ENCODE peak calls at places on chromosomes 5 and 9, in eight cellular contexts. One of them, this sample, is unnamed.

GRCh38 chr9:34961574-34962480 is 3.7 kb downstream of the PHF24 start:
- DNase-seq in stimulated activated naive B cell treated with anti-CD40 and anti-IgM and Interleukin-4, amounts not matched to agents 10 μg/mL and 1 μg/mL and 100 μg/mL, for 72 hours: no peak
- DNase-seq in glomerular endothelial cell: peak
- DNase-seq in neuronal stem cell: no peak
- DNase-seq in GM13977: no peak
- DNase-seq in iPS-NIHi11: no peak
- DNase-seq in left lung: no peak
- DNase-seq in PC-9: no peak
- DNase-seq in this sample: peak

GRCh38 chr9:99142275-99142674 is 37.4 kb downstream of the TGFBR1 start:
- DNase-seq in stimulated activated naive B cell treated with anti-CD40 and anti-IgM and Interleukin-4, amounts not matched to agents 10 μg/mL and 1 μg/mL and 100 μg/mL, for 72 hours: no peak
- DNase-seq in glomerular endothelial cell: no peak
- DNase-seq in neuronal stem cell: no peak
- DNase-seq in GM13977: no peak
- DNase-seq in iPS-NIHi11: no peak
- DNase-seq in left lung: no peak
- DNase-seq in PC-9: no peak
- DNase-seq in this sample: no peak

GRCh38 chr5:84384604-84385575 is at the start of gene EDIL3:
- DNase-seq in stimulated activated naive B cell treated with anti-CD40 and anti-IgM and Interleukin-4, amounts not matched to agents 10 μg/mL and 1 μg/mL and 100 μg/mL, for 72 hours: no peak
- DNase-seq in glomerular endothelial cell: no peak
- DNase-seq in neuronal stem cell: peak
- DNase-seq in GM13977: no peak
- DNase-seq in iPS-NIHi11: peak
- DNase-seq in left lung: peak
- DNase-seq in PC-9: peak
- DNase-seq in this sample: no peak

GRCh38 chr5:177470759-177471536 is 2.5 kb downstream of the DBN1 start:
- DNase-seq in stimulated activated naive B cell treated with anti-CD40 and anti-IgM and Interleukin-4, amounts not matched to agents 10 μg/mL and 1 μg/mL and 100 μg/mL, for 72 hours: no peak
- DNase-seq in glomerular endothelial cell: no peak
- DNase-seq in neuronal stem cell: no peak
- DNase-seq in GM13977: no peak
- DNase-seq in iPS-NIHi11: no peak
- DNase-seq in left lung: no peak
- DNase-seq in PC-9: no peak
- DNase-seq in this sample: no peak

GRCh38 chr5:170221319-170221718 is 11.5 kb upstream of the C5orf58 start:
- DNase-seq in stimulated activated naive B cell treated with anti-CD40 and anti-IgM and Interleukin-4, amounts not matched to agents 10 μg/mL and 1 μg/mL and 100 μg/mL, for 72 hours: no peak
- DNase-seq in glomerular endothelial cell: no peak
- DNase-seq in neuronal stem cell: peak
- DNase-seq in GM13977: no peak
- DNase-seq in iPS-NIHi11: no peak
- DNase-seq in left lung: no peak
- DNase-seq in PC-9: no peak
- DNase-seq in this sample: no peak

GRCh38 chr5:1254196-1254595 is 29.0 kb downstream of the SLC6A18 start:
- DNase-seq in stimulated activated naive B cell treated with anti-CD40 and anti-IgM and Interleukin-4, amounts not matched to agents 10 μg/mL and 1 μg/mL and 100 μg/mL, for 72 hours: no peak
- DNase-seq in glomerular endothelial cell: no peak
- DNase-seq in neuronal stem cell: no peak
- DNase-seq in GM13977: no peak
- DNase-seq in iPS-NIHi11: no peak
- DNase-seq in left lung: no peak
- DNase-seq in PC-9: no peak
- DNase-seq in this sample: no peak

GRCh38 chr5:139178948-139179347 is 19.2 kb downstream of the SIL1 start:
- DNase-seq in stimulated activated naive B cell treated with anti-CD40 and anti-IgM and Interleukin-4, amounts not matched to agents 10 μg/mL and 1 μg/mL and 100 μg/mL, for 72 hours: no peak
- DNase-seq in glomerular endothelial cell: no peak
- DNase-seq in neuronal stem cell: peak
- DNase-seq in GM13977: no peak
- DNase-seq in iPS-NIHi11: peak
- DNase-seq in left lung: no peak
- DNase-seq in PC-9: peak
- DNase-seq in this sample: no peak

GRCh38 chr9:137303031-137303892 is 1.2 kb upstream of the NRARP start:
- DNase-seq in stimulated activated naive B cell treated with anti-CD40 and anti-IgM and Interleukin-4, amounts not matched to agents 10 μg/mL and 1 μg/mL and 100 μg/mL, for 72 hours: no peak
- DNase-seq in glomerular endothelial cell: no peak
- DNase-seq in neuronal stem cell: no peak
- DNase-seq in GM13977: no peak
- DNase-seq in iPS-NIHi11: peak
- DNase-seq in left lung: no peak
- DNase-seq in PC-9: no peak
- DNase-seq in this sample: peak

GRCh38 chr5:90882448-90882847 is 323.9 kb downstream of the ADGRV1 start:
- DNase-seq in stimulated activated naive B cell treated with anti-CD40 and anti-IgM and Interleukin-4, amounts not matched to agents 10 μg/mL and 1 μg/mL and 100 μg/mL, for 72 hours: no peak
- DNase-seq in glomerular endothelial cell: no peak
- DNase-seq in neuronal stem cell: no peak
- DNase-seq in GM13977: no peak
- DNase-seq in iPS-NIHi11: peak
- DNase-seq in left lung: no peak
- DNase-seq in PC-9: no peak
- DNase-seq in this sample: no peak

GRCh38 chr9:76373777-76374474 is 20.3 kb downstream of the RFK start:
- DNase-seq in stimulated activated naive B cell treated with anti-CD40 and anti-IgM and Interleukin-4, amounts not matched to agents 10 μg/mL and 1 μg/mL and 100 μg/mL, for 72 hours: no peak
- DNase-seq in glomerular endothelial cell: no peak
- DNase-seq in neuronal stem cell: no peak
- DNase-seq in GM13977: no peak
- DNase-seq in iPS-NIHi11: no peak
- DNase-seq in left lung: no peak
- DNase-seq in PC-9: no peak
- DNase-seq in this sample: no peak

GRCh38 chr5:120552638-120553037 is 88.5 kb downstream of the PRR16 start:
- DNase-seq in stimulated activated naive B cell treated with anti-CD40 and anti-IgM and Interleukin-4, amounts not matched to agents 10 μg/mL and 1 μg/mL and 100 μg/mL, for 72 hours: no peak
- DNase-seq in glomerular endothelial cell: no peak
- DNase-seq in neuronal stem cell: no peak
- DNase-seq in GM13977: no peak
- DNase-seq in iPS-NIHi11: no peak
- DNase-seq in left lung: no peak
- DNase-seq in PC-9: no peak
- DNase-seq in this sample: no peak

GRCh38 chr9:71783120-71783523 is 14.8 kb upstream of the CEMIP2 start:
- DNase-seq in stimulated activated naive B cell treated with anti-CD40 and anti-IgM and Interleukin-4, amounts not matched to agents 10 μg/mL and 1 μg/mL and 100 μg/mL, for 72 hours: peak
- DNase-seq in glomerular endothelial cell: no peak
- DNase-seq in neuronal stem cell: no peak
- DNase-seq in GM13977: no peak
- DNase-seq in iPS-NIHi11: no peak
- DNase-seq in left lung: peak
- DNase-seq in PC-9: peak
- DNase-seq in this sample: peak

This sample was measured in dermis microvascular lymphatic vessel endothelial cell.